ENCODE peak calls at places on chromosomes 5 and 9, in four cellular contexts. One of them, this sample, is unnamed.

GRCh38 chr5:130514984-130515690 is 610.9 kb downstream of the CHSY3 start:
- DNase-seq in NCI-H146: no peak
- DNase-seq in GM12865: no peak
- DNase-seq in fibroblast of lung: peak
- DNase-seq in this sample: peak

GRCh38 chr5:179368016-179368805 is 22.9 kb upstream of the ADAMTS2 start:
- DNase-seq in NCI-H146: no peak
- DNase-seq in GM12865: no peak
- DNase-seq in fibroblast of lung: no peak
- DNase-seq in this sample: no peak

GRCh38 chr5:10699281-10699874 is 61.7 kb downstream of the DAP start:
- DNase-seq in GM12865: peak
- DNase-seq in fibroblast of lung: peak
- DNase-seq in NCI-H146: no peak
- DNase-seq in this sample: no peak

GRCh38 chr9:32403567-32403966 is 19.1 kb downstream of the ACO1 start:
- DNase-seq in fibroblast of lung: no peak
- DNase-seq in GM12865: no peak
- DNase-seq in NCI-H146: no peak
- DNase-seq in this sample: no peak

GRCh38 chr5:62268239-62268638 is 37.8 kb upstream of the KIF2A start:
- DNase-seq in NCI-H146: no peak
- DNase-seq in GM12865: no peak
- DNase-seq in fibroblast of lung: peak
- DNase-seq in this sample: peak

GRCh38 chr5:53114988-53115387 is 5.4 kb upstream of the MOCS2 start:
- DNase-seq in NCI-H146: no peak
- DNase-seq in fibroblast of lung: no peak
- DNase-seq in GM12865: no peak
- DNase-seq in this sample: peak

GRCh38 chr9:121901616-121902015 is 191.5 kb downstream of the TTLL11 start:
- DNase-seq in fibroblast of lung: peak
- DNase-seq in GM12865: peak
- DNase-seq in NCI-H146: no peak
- DNase-seq in this sample: peak

GRCh38 chr5:156411-157072 is 34.8 kb upstream of the LRRC14B start:
- DNase-seq in NCI-H146: no peak
- DNase-seq in GM12865: no peak
- DNase-seq in fibroblast of lung: no peak
- DNase-seq in this sample: no peak

GRCh38 chr9:127783111-127783621 is 2.7 kb upstream of the CDK9 start:
- DNase-seq in fibroblast of lung: no peak
- DNase-seq in NCI-H146: no peak
- DNase-seq in GM12865: peak
- DNase-seq in this sample: no peak

GRCh38 chr9:88816141-88816540 is 175.1 kb upstream of the S1PR3 start:
- DNase-seq in GM12865: no peak
- DNase-seq in fibroblast of lung: peak
- DNase-seq in NCI-H146: no peak
- DNase-seq in this sample: peak

GRCh38 chr5:108238936-108239887 is 142.7 kb downstream of the FBXL17 start:
- DNase-seq in GM12865: no peak
- DNase-seq in fibroblast of lung: peak
- DNase-seq in NCI-H146: peak
- DNase-seq in this sample: no peak

GRCh38 chr9:79256691-79257213 is 315.0 kb upstream of the TLE4 start:
- DNase-seq in NCI-H146: peak
- DNase-seq in fibroblast of lung: peak
- DNase-seq in GM12865: no peak
- DNase-seq in this sample: peak

GRCh38 chr9:136821333-136822031 is 13.7 kb downstream of the RABL6 start:
- DNase-seq in fibroblast of lung: peak
- DNase-seq in GM12865: no peak
- DNase-seq in NCI-H146: no peak
- DNase-seq in this sample: peak

GRCh38 chr9:87713278-87713989 is 12.5 kb upstream of the CTSL start:
- DNase-seq in GM12865: no peak
- DNase-seq in NCI-H146: no peak
- DNase-seq in fibroblast of lung: peak
- DNase-seq in this sample: peak

GRCh38 chr5:11494340-11494739 is 409.9 kb downstream of the CTNND2 start:
- DNase-seq in NCI-H146: no peak
- DNase-seq in GM12865: no peak
- DNase-seq in fibroblast of lung: no peak
- DNase-seq in this sample: no peak

GRCh38 chr9:114677418-114677817 is 4.6 kb downstream of the TEX48 start:
- DNase-seq in NCI-H146: no peak
- DNase-seq in GM12865: no peak
- DNase-seq in fibroblast of lung: peak
- DNase-seq in this sample: peak

GRCh38 chr5:42718591-42718990 is 38.0 kb upstream of the CCDC152 start:
- DNase-seq in fibroblast of lung: peak
- DNase-seq in NCI-H146: no peak
- DNase-seq in GM12865: peak
- DNase-seq in this sample: peak

GRCh38 chr5:170782438-170782837 is 1.1 kb upstream of the GABRP start:
- DNase-seq in fibroblast of lung: no peak
- DNase-seq in GM12865: no peak
- DNase-seq in NCI-H146: no peak
- DNase-seq in this sample: no peak

GRCh38 chr5:104643320-104643719 is 1080.7 kb upstream of the NUDT12 start:
- DNase-seq in GM12865: no peak
- DNase-seq in NCI-H146: no peak
- DNase-seq in fibroblast of lung: no peak
- DNase-seq in this sample: peak

GRCh38 chr9:86005253-86005775 is 64.4 kb downstream of the NAA35 start:
- DNase-seq in fibroblast of lung: no peak
- DNase-seq in GM12865: no peak
- DNase-seq in NCI-H146: no peak
- DNase-seq in this sample: no peak

GRCh38 chr9:137454506-137455360 is 4.4 kb downstream of the NSMF start:
- DNase-seq in GM12865: no peak
- DNase-seq in fibroblast of lung: peak
- DNase-seq in NCI-H146: no peak
- DNase-seq in this sample: peak

GRCh38 chr9:96057155-96057554 is 181.7 kb downstream of the ERCC6L2 start:
- DNase-seq in GM12865: no peak
- DNase-seq in fibroblast of lung: no peak
- DNase-seq in NCI-H146: no peak
- DNase-seq in this sample: no peak

GRCh38 chr5:84239509-84239908 is 145.2 kb downstream of the EDIL3 start:
- DNase-seq in fibroblast of lung: peak
- DNase-seq in GM12865: no peak
- DNase-seq in NCI-H146: no peak
- DNase-seq in this sample: peak